ENCODE peak calls at places on chromosomes 5 and 9, in seven cellular contexts. One of them, this sample, is unnamed.

GRCh38 chr9:93061260-93061751 is 2.8 kb downstream of the SUSD3 start:
- DNase-seq in RWPE2: no peak
- DNase-seq in left ventricle myocardium inferior: no peak
- DNase-seq in right cardiac atrium: no peak
- DNase-seq in vagina: no peak
- DNase-seq in hepatocyte: no peak
- DNase-seq in transverse colon: no peak
- DNase-seq in this sample: no peak

GRCh38 chr5:172544371-172545120 is 90.2 kb upstream of the SH3PXD2B start:
- DNase-seq in RWPE2: peak; percentile 30
- DNase-seq in left ventricle myocardium inferior: no peak
- DNase-seq in right cardiac atrium: no peak
- DNase-seq in vagina: no peak
- DNase-seq in hepatocyte: no peak
- DNase-seq in transverse colon: no peak
- DNase-seq in this sample: no peak

GRCh38 chr9:87596862-87597261 is 99.2 kb downstream of the DAPK1 start:
- DNase-seq in RWPE2: no peak
- DNase-seq in left ventricle myocardium inferior: peak; percentile 42
- DNase-seq in right cardiac atrium: peak; percentile 81
- DNase-seq in vagina: no peak
- DNase-seq in hepatocyte: no peak
- DNase-seq in transverse colon: peak; percentile 26
- DNase-seq in this sample: no peak

GRCh38 chr5:59039003-59039295 is 456.1 kb downstream of the RAB3C start:
- DNase-seq in RWPE2: peak; percentile 55
- DNase-seq in left ventricle myocardium inferior: no peak
- DNase-seq in right cardiac atrium: peak; percentile 93
- DNase-seq in vagina: no peak
- DNase-seq in hepatocyte: no peak
- DNase-seq in transverse colon: no peak
- DNase-seq in this sample: no peak

GRCh38 chr5:127697894-127698600 is 5.1 kb upstream of the CCDC192 start:
- DNase-seq in RWPE2: no peak
- DNase-seq in left ventricle myocardium inferior: no peak
- DNase-seq in right cardiac atrium: no peak
- DNase-seq in vagina: no peak
- DNase-seq in hepatocyte: peak; percentile 51
- DNase-seq in transverse colon: no peak
- DNase-seq in this sample: no peak

GRCh38 chr5:174384509-174384947 is 339.0 kb downstream of the NSG2 start:
- DNase-seq in RWPE2: no peak
- DNase-seq in left ventricle myocardium inferior: no peak
- DNase-seq in right cardiac atrium: no peak
- DNase-seq in vagina: peak; percentile 64
- DNase-seq in hepatocyte: peak; percentile 54
- DNase-seq in transverse colon: peak; percentile 8
- DNase-seq in this sample: no peak

GRCh38 chr9:15086096-15087030 is 176.1 kb upstream of the FREM1 start:
- DNase-seq in RWPE2: no peak
- DNase-seq in left ventricle myocardium inferior: no peak
- DNase-seq in right cardiac atrium: no peak
- DNase-seq in vagina: no peak
- DNase-seq in hepatocyte: no peak
- DNase-seq in transverse colon: no peak
- DNase-seq in this sample: no peak

GRCh38 chr5:54742417-54742889 is 224.9 kb downstream of the SNX18 start:
- DNase-seq in RWPE2: peak; percentile 84
- DNase-seq in left ventricle myocardium inferior: no peak
- DNase-seq in right cardiac atrium: no peak
- DNase-seq in vagina: peak; percentile 58
- DNase-seq in hepatocyte: peak; percentile 49
- DNase-seq in transverse colon: peak; percentile 24
- DNase-seq in this sample: no peak

GRCh38 chr5:58266402-58266801 is 193.5 kb downstream of the PLK2 start:
- DNase-seq in RWPE2: no peak
- DNase-seq in left ventricle myocardium inferior: no peak
- DNase-seq in right cardiac atrium: no peak
- DNase-seq in vagina: no peak
- DNase-seq in hepatocyte: no peak
- DNase-seq in transverse colon: no peak
- DNase-seq in this sample: no peak

GRCh38 chr5:106397700-106398099 is 1273.0 kb downstream of the EFNA5 start:
- DNase-seq in RWPE2: peak; percentile 61
- DNase-seq in left ventricle myocardium inferior: no peak
- DNase-seq in right cardiac atrium: no peak
- DNase-seq in vagina: no peak
- DNase-seq in hepatocyte: no peak
- DNase-seq in transverse colon: no peak
- DNase-seq in this sample: no peak

GRCh38 chr5:113038714-113039113 is 62.1 kb downstream of the DCP2 start:
- DNase-seq in RWPE2: peak; percentile 89
- DNase-seq in left ventricle myocardium inferior: no peak
- DNase-seq in right cardiac atrium: peak; percentile 43
- DNase-seq in vagina: no peak
- DNase-seq in hepatocyte: no peak
- DNase-seq in transverse colon: no peak
- DNase-seq in this sample: no peak

GRCh38 chr5:111309384-111309783 is 85.2 kb downstream of the CAMK4 start:
- DNase-seq in RWPE2: no peak
- DNase-seq in left ventricle myocardium inferior: no peak
- DNase-seq in right cardiac atrium: no peak
- DNase-seq in vagina: no peak
- DNase-seq in hepatocyte: no peak
- DNase-seq in transverse colon: no peak
- DNase-seq in this sample: no peak

GRCh38 chr5:147876141-147876540 is 2.4 kb upstream of the SCGB3A2 start:
- DNase-seq in RWPE2: no peak
- DNase-seq in left ventricle myocardium inferior: no peak
- DNase-seq in right cardiac atrium: no peak
- DNase-seq in vagina: no peak
- DNase-seq in hepatocyte: no peak
- DNase-seq in transverse colon: no peak
- DNase-seq in this sample: no peak

GRCh38 chr9:137175345-137175961 is 3.6 kb upstream of the TMEM210 start:
- DNase-seq in RWPE2: no peak
- DNase-seq in left ventricle myocardium inferior: no peak
- DNase-seq in right cardiac atrium: no peak
- DNase-seq in vagina: no peak
- DNase-seq in hepatocyte: no peak
- DNase-seq in transverse colon: no peak
- DNase-seq in this sample: no peak

GRCh38 chr9:93590609-93591234 is 14.3 kb downstream of the PHF2 start:
- DNase-seq in RWPE2: no peak
- DNase-seq in left ventricle myocardium inferior: no peak
- DNase-seq in right cardiac atrium: no peak
- DNase-seq in vagina: peak; percentile 78
- DNase-seq in hepatocyte: no peak
- DNase-seq in transverse colon: no peak
- DNase-seq in this sample: no peak

GRCh38 chr5:127833999-127834953 is 131.1 kb downstream of the CCDC192 start:
- DNase-seq in RWPE2: no peak
- DNase-seq in left ventricle myocardium inferior: no peak
- DNase-seq in right cardiac atrium: no peak
- DNase-seq in vagina: no peak
- DNase-seq in hepatocyte: no peak
- DNase-seq in transverse colon: no peak
- DNase-seq in this sample: no peak

GRCh38 chr5:96426831-96427230 is 6.2 kb downstream of the PCSK1 start:
- DNase-seq in RWPE2: no peak
- DNase-seq in left ventricle myocardium inferior: no peak
- DNase-seq in right cardiac atrium: no peak
- DNase-seq in vagina: no peak
- DNase-seq in hepatocyte: no peak
- DNase-seq in transverse colon: no peak
- DNase-seq in this sample: no peak

GRCh38 chr9:26745111-26745510 is 147.5 kb downstream of the CAAP1 start:
- DNase-seq in RWPE2: no peak
- DNase-seq in left ventricle myocardium inferior: no peak
- DNase-seq in right cardiac atrium: no peak
- DNase-seq in vagina: no peak
- DNase-seq in hepatocyte: no peak
- DNase-seq in transverse colon: no peak
- DNase-seq in this sample: no peak

GRCh38 chr5:16411741-16412455 is 53.7 kb downstream of the ZNF622 start:
- DNase-seq in RWPE2: no peak
- DNase-seq in left ventricle myocardium inferior: no peak
- DNase-seq in right cardiac atrium: no peak
- DNase-seq in vagina: no peak
- DNase-seq in hepatocyte: no peak
- DNase-seq in transverse colon: peak; percentile 36
- DNase-seq in this sample: no peak

GRCh38 chr5:53161876-53162275 is 52.3 kb upstream of the MOCS2 start:
- DNase-seq in RWPE2: no peak
- DNase-seq in left ventricle myocardium inferior: no peak
- DNase-seq in right cardiac atrium: no peak
- DNase-seq in vagina: no peak
- DNase-seq in hepatocyte: no peak
- DNase-seq in transverse colon: no peak
- DNase-seq in this sample: no peak

GRCh38 chr5:79495311-79495710 is 18.6 kb downstream of the HOMER1 start:
- DNase-seq in RWPE2: no peak
- DNase-seq in left ventricle myocardium inferior: no peak
- DNase-seq in right cardiac atrium: no peak
- DNase-seq in vagina: no peak
- DNase-seq in hepatocyte: peak; percentile 48
- DNase-seq in transverse colon: no peak
- DNase-seq in this sample: no peak

GRCh38 chr9:70600479-70600878 is 186.0 kb upstream of the KLF9 start:
- DNase-seq in RWPE2: no peak
- DNase-seq in left ventricle myocardium inferior: peak; percentile 44
- DNase-seq in right cardiac atrium: peak; percentile 73
- DNase-seq in vagina: no peak
- DNase-seq in hepatocyte: peak; percentile 58
- DNase-seq in transverse colon: peak; percentile 13
- DNase-seq in this sample: no peak

GRCh38 chr5:139739612-139739974 is 56.0 kb upstream of the PSD2 start:
- DNase-seq in RWPE2: no peak
- DNase-seq in left ventricle myocardium inferior: no peak
- DNase-seq in right cardiac atrium: no peak
- DNase-seq in vagina: no peak
- DNase-seq in hepatocyte: no peak
- DNase-seq in transverse colon: no peak
- DNase-seq in this sample: no peak

GRCh38 chr5:93681432-93681831 is 60.0 kb downstream of the POU5F2 start:
- DNase-seq in RWPE2: no peak
- DNase-seq in left ventricle myocardium inferior: no peak
- DNase-seq in right cardiac atrium: no peak
- DNase-seq in vagina: no peak
- DNase-seq in hepatocyte: no peak
- DNase-seq in transverse colon: no peak
- DNase-seq in this sample: no peak
- H3K27ac ChIP-seq in RWPE2: no peak overlapping the region
- H3K27ac ChIP-seq in left ventricle myocardium inferior: no peak overlapping the region
- H3K27ac ChIP-seq in right cardiac atrium: no peak overlapping the region
- H3K27ac ChIP-seq in vagina: no peak overlapping the region
- H3K27ac ChIP-seq in hepatocyte: no peak overlapping the region
- H3K27ac ChIP-seq in transverse colon: no peak overlapping the region
- H3K27ac ChIP-seq in this sample: no peak overlapping the region

GRCh38 chr9:134792627-134793026 is 88.0 kb upstream of the FCN2 start:
- DNase-seq in RWPE2: no peak
- DNase-seq in left ventricle myocardium inferior: no peak
- DNase-seq in right cardiac atrium: peak; percentile 6
- DNase-seq in vagina: no peak
- DNase-seq in hepatocyte: no peak
- DNase-seq in transverse colon: no peak
- DNase-seq in this sample: no peak

GRCh38 chr9:134787601-134788531 is 92.7 kb upstream of the FCN2 start:
- DNase-seq in RWPE2: no peak
- DNase-seq in left ventricle myocardium inferior: no peak
- DNase-seq in right cardiac atrium: peak; percentile 13
- DNase-seq in vagina: no peak
- DNase-seq in hepatocyte: no peak
- DNase-seq in transverse colon: no peak
- DNase-seq in this sample: no peak

GRCh38 chr9:134793281-134793680 is 87.3 kb upstream of the FCN2 start:
- DNase-seq in RWPE2: no peak
- DNase-seq in left ventricle myocardium inferior: no peak
- DNase-seq in right cardiac atrium: peak; percentile 16
- DNase-seq in vagina: no peak
- DNase-seq in hepatocyte: no peak
- DNase-seq in transverse colon: no peak
- DNase-seq in this sample: no peak

GRCh38 chr9:134789168-134789567 is 91.4 kb upstream of the FCN2 start:
- DNase-seq in RWPE2: no peak
- DNase-seq in left ventricle myocardium inferior: peak; percentile 69
- DNase-seq in right cardiac atrium: peak; percentile 76
- DNase-seq in vagina: no peak
- DNase-seq in hepatocyte: no peak
- DNase-seq in transverse colon: no peak
- DNase-seq in this sample: no peak

GRCh38 chr9:134791009-134791408 is 89.6 kb upstream of the FCN2 start:
- DNase-seq in RWPE2: no peak
- DNase-seq in left ventricle myocardium inferior: no peak
- DNase-seq in right cardiac atrium: peak; percentile 38
- DNase-seq in vagina: no peak
- DNase-seq in hepatocyte: no peak
- DNase-seq in transverse colon: no peak
- DNase-seq in this sample: no peak
- H3K27me3 ChIP-seq in RWPE2: no peaks in the 10 kb centered on the region
- H3K27me3 ChIP-seq in left ventricle myocardium inferior: no peaks in the 10 kb centered on the region
- H3K27me3 ChIP-seq in right cardiac atrium: no peaks in the 10 kb centered on the region
- H3K27me3 ChIP-seq in vagina: no peaks in the 10 kb centered on the region
- H3K27me3 ChIP-seq in hepatocyte: no peaks in the 10 kb centered on the region
- H3K27me3 ChIP-seq in transverse colon: no peaks in the 10 kb centered on the region
- H3K27me3 ChIP-seq in this sample: no peaks in the 10 kb centered on the region

GRCh38 chr9:129778469-129778868 is 24.5 kb upstream of the TOR1B start:
- DNase-seq in RWPE2: no peak
- DNase-seq in left ventricle myocardium inferior: no peak
- DNase-seq in right cardiac atrium: no peak
- DNase-seq in vagina: no peak
- DNase-seq in hepatocyte: no peak
- DNase-seq in transverse colon: no peak
- DNase-seq in this sample: no peak
- H3K4me1 ChIP-seq in RWPE2: peaks cover 21% of the 10 kb centered on the region
- H3K4me1 ChIP-seq in left ventricle myocardium inferior: peaks cover 16% of the 10 kb centered on the region
- H3K4me1 ChIP-seq in right cardiac atrium: no peaks in the 10 kb centered on the region
- H3K4me1 ChIP-seq in vagina: peaks cover 17% of the 10 kb centered on the region
- H3K4me1 ChIP-seq in hepatocyte: peaks cover 15% of the 10 kb centered on the region
- H3K4me1 ChIP-seq in transverse colon: peaks cover 6% of the 10 kb centered on the region
- H3K4me1 ChIP-seq in this sample: peaks cover 11% of the 10 kb centered on the region

GRCh38 chr9:20197976-20198685 is 409.3 kb upstream of the SLC24A2 start:
- DNase-seq in RWPE2: no peak
- DNase-seq in left ventricle myocardium inferior: no peak
- DNase-seq in right cardiac atrium: no peak
- DNase-seq in vagina: no peak
- DNase-seq in hepatocyte: peak; percentile 59
- DNase-seq in transverse colon: peak; percentile 65
- DNase-seq in this sample: no peak
- H3K27ac ChIP-seq in RWPE2: no peak overlapping the region
- H3K27ac ChIP-seq in left ventricle myocardium inferior: no peak overlapping the region
- H3K27ac ChIP-seq in right cardiac atrium: no peak overlapping the region
- H3K27ac ChIP-seq in vagina: no peak overlapping the region
- H3K27ac ChIP-seq in hepatocyte: no peak overlapping the region
- H3K27ac ChIP-seq in transverse colon: no peak overlapping the region
- H3K27ac ChIP-seq in this sample: no peak overlapping the region

GRCh38 chr9:36985769-36986547 is 48.1 kb downstream of the PAX5 start:
- DNase-seq in RWPE2: peak; percentile 35
- DNase-seq in left ventricle myocardium inferior: no peak
- DNase-seq in right cardiac atrium: no peak
- DNase-seq in vagina: no peak
- DNase-seq in hepatocyte: no peak
- DNase-seq in transverse colon: no peak
- DNase-seq in this sample: no peak
- H3K27me3 ChIP-seq in RWPE2: peaks cover 67% of the 10 kb centered on the region
- H3K27me3 ChIP-seq in left ventricle myocardium inferior: peaks cover 100% of the 10 kb centered on the region
- H3K27me3 ChIP-seq in right cardiac atrium: no peaks in the 10 kb centered on the region
- H3K27me3 ChIP-seq in vagina: no peaks in the 10 kb centered on the region
- H3K27me3 ChIP-seq in hepatocyte: peaks cover 82% of the 10 kb centered on the region
- H3K27me3 ChIP-seq in transverse colon: peaks cover 89% of the 10 kb centered on the region
- H3K27me3 ChIP-seq in this sample: peaks cover 10% of the 10 kb centered on the region

GRCh38 chr9:131704195-131704983 is 35.5 kb downstream of the RAPGEF1 start:
- DNase-seq in RWPE2: no peak
- DNase-seq in left ventricle myocardium inferior: no peak
- DNase-seq in right cardiac atrium: no peak
- DNase-seq in vagina: no peak
- DNase-seq in hepatocyte: no peak
- DNase-seq in transverse colon: no peak
- DNase-seq in this sample: no peak
- H3K4me1 ChIP-seq in RWPE2: peaks cover 45% of the 10 kb centered on the region
- H3K4me1 ChIP-seq in left ventricle myocardium inferior: peaks cover 98% of the 10 kb centered on the region
- H3K4me1 ChIP-seq in right cardiac atrium: peaks cover 9% of the 10 kb centered on the region
- H3K4me1 ChIP-seq in vagina: peaks cover 89% of the 10 kb centered on the region
- H3K4me1 ChIP-seq in hepatocyte: peaks cover 35% of the 10 kb centered on the region
- H3K4me1 ChIP-seq in transverse colon: peaks cover 13% of the 10 kb centered on the region
- H3K4me1 ChIP-seq in this sample: peaks cover 90% of the 10 kb centered on the region